ENCODE peak calls at places on chromosomes 16 and 17, in seven cellular contexts. D is hepatocyte, E is AG04450, Z is upper lobe of right lung, G is IMR-90, L is fibroblast of villous mesenchyme, P is thoracic aorta. V is an unnamed sample.

GRCh38 chr16:711548-712320 is 3.2 kb upstream of the METRN start:
- DNase-seq in D (peak), E (no peak), Z (peak), G (peak), L (peak), P (no peak), V (peak)

GRCh38 chr17:64406321-64407200 is 15.9 kb upstream of the PECAM1 start:
- DNase-seq in D (no peak), E (no peak), Z (peak), G (no peak), L (no peak), P (no peak), V (peak)

GRCh38 chr16:89573826-89574680 is 1.5 kb upstream of the CPNE7 start:
- DNase-seq in D (no peak), E (no peak), Z (no peak), G (no peak), L (no peak), P (no peak), V (no peak)

GRCh38 chr17:31489295-31490018 is 98.0 kb downstream of the RAB11FIP4 start:
- DNase-seq in D (peak), E (no peak), Z (peak), G (no peak), L (no peak), P (no peak), V (no peak)

GRCh38 chr17:38451030-38451839 is 23.0 kb downstream of the ARHGAP23 start:
- DNase-seq in D (peak), E (no peak), Z (no peak), G (peak), L (peak), P (no peak), V (no peak)

GRCh38 chr17:35536664-35537160 is 766 bp downstream of the SLFN12L start:
- DNase-seq in D (no peak), E (no peak), Z (no peak), G (no peak), L (no peak), P (no peak), V (no peak)

GRCh38 chr17:75691371-75692290 is 24.5 kb downstream of the SAP30BP start:
- DNase-seq in D (no peak), E (no peak), Z (no peak), G (peak), L (no peak), P (no peak), V (peak)

GRCh38 chr17:1060991-1061390 is 64.1 kb downstream of the TIMM22 start:
- DNase-seq in D (peak), E (peak), Z (peak), G (peak), L (peak), P (peak), V (peak)

GRCh38 chr17:50558581-50558954 is 1.9 kb upstream of the CACNA1G start:
- DNase-seq in D (no peak), E (no peak), Z (no peak), G (no peak), L (no peak), P (no peak), V (no peak)

GRCh38 chr17:68792873-68793272 is 162.3 kb downstream of the ABCA8 start:
- DNase-seq in D (no peak), E (no peak), Z (no peak), G (no peak), L (no peak), P (no peak), V (no peak)

GRCh38 chr17:4301066-4301465 is 37.3 kb upstream of the ANKFY1 start:
- DNase-seq in D (no peak), E (no peak), Z (no peak), G (no peak), L (no peak), P (no peak), V (no peak)

GRCh38 chr17:54372071-54372720 is 528.5 kb upstream of the TOM1L1 start:
- DNase-seq in D (no peak), E (no peak), Z (no peak), G (no peak), L (no peak), P (no peak), V (no peak)

GRCh38 chr17:83042522-83043158 is 36.8 kb upstream of the METRNL start:
- DNase-seq in D (no peak), E (no peak), Z (no peak), G (no peak), L (no peak), P (no peak), V (no peak)

GRCh38 chr17:78351449-78352006 is 8.3 kb downstream of the SOCS3 start:
- DNase-seq in D (peak), E (peak), Z (peak), G (peak), L (peak), P (peak), V (peak)

GRCh38 chr16:54286330-54287017 is at the start of gene IRX3:
- DNase-seq in D (peak), E (no peak), Z (peak), G (peak), L (peak), P (no peak), V (peak)

GRCh38 chr16:3164121-3164991 is 23.6 kb upstream of the OR1F1 start:
- DNase-seq in D (no peak), E (no peak), Z (no peak), G (no peak), L (no peak), P (no peak), V (no peak)

GRCh38 chr17:71402661-71403141 is 718.1 kb upstream of the SOX9 start:
- DNase-seq in D (peak), E (no peak), Z (no peak), G (no peak), L (no peak), P (no peak), V (peak)

GRCh38 chr16:88773812-88774291 is 11.2 kb downstream of the PIEZO1 start:
- DNase-seq in D (peak), E (no peak), Z (peak), G (peak), L (peak), P (no peak), V (peak)

GRCh38 chr16:20901441-20902112 is 1.0 kb downstream of the LYRM1 start:
- DNase-seq in D (peak), E (no peak), Z (peak), G (peak), L (peak), P (no peak), V (peak)

GRCh38 chr17:63598284-63598683 is 2.4 kb upstream of the TACO1 start:
- DNase-seq in D (no peak), E (no peak), Z (no peak), G (no peak), L (no peak), P (no peak), V (no peak)

GRCh38 chr16:8869212-8869987 is 594 bp upstream of the CARHSP1 start:
- DNase-seq in D (peak), E (no peak), Z (no peak), G (no peak), L (no peak), P (no peak), V (no peak)

GRCh38 chr17:17751489-17751995 is 70.3 kb downstream of the RAI1 start:
- DNase-seq in D (no peak), E (no peak), Z (no peak), G (no peak), L (no peak), P (no peak), V (no peak)
- H3K4me3 ChIP-seq in D (no peak), E (peak), Z (peak), G (no peak), L (peak), P (peak), V (peak)

GRCh38 chr17:42016952-42017865 is at the start of gene DNAJC7:
- DNase-seq in D (peak), E (peak), Z (peak), G (peak), L (peak), P (peak), V (peak)
- TF ChIP-seq CTCF in D (no peak), E (peak), Z (no peak), G (no peak), L (no peak), P (no peak), V (no peak)

GRCh38 chr17:49359990-49360795 is 1.9 kb downstream of the ZNF652 start:
- DNase-seq in D (no peak), E (no peak), Z (no peak), G (no peak), L (peak), P (no peak), V (peak)
- H3K4me3 ChIP-seq in D (peak), E (peak), Z (peak), G (peak), L (peak), P (peak), V (peak)

DNA sequence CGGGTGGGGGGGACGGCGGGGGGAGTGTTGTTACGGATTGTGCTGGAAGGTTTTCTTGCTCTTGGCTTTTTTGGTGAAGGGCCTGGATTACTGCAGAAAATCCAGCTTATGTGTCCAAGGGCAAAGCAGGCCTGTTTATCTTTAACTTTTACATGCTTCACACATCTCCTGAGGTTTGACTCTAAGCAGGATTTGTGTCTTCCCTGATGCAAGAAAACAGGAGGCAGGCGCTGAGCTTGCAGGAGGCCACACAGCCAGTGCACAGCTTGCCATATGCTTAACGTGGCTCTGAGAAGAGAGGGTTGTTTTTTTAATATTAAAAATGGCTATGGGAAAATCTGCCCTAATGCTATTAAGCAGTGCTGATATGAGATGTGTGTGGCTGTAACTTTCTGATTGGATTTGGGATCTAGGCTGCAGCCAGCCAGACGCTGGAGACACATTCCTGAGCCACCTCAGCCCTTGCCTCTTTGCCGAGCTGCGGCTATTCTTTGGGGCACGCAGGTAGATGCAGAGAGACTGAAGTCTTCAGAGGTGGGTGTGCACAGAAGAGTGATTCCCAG is 20.4 kb upstream of the RPTOR start:
- DNase-seq in D (peak), E (no peak), Z (no peak), G (no peak), L (peak), P (no peak), V (no peak)
- TF ChIP-seq CTCF in D (no peak), E (no peak), Z (no peak), G (no peak), L (no peak), P (no peak), V (no peak)

DNA sequence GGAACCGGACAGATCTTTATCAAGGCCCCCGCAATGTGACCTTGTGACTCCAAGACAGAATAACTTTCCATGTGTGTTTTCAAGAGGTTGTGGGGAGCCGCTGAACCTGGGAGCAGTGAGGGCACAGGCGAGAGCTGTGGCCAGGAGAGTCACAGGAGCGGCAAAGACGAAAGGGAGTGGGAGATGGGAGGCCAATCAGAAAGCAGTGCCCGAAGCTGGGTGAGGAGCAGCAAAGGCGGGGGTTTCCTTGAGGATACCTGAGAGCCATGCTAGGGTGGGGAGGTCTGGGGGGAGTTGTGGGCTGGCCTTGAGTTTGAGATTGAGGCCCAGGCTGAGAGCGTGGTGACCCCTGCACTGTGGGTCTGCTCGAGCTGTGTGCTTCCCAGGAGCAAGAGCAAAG is 23.1 kb upstream of the NPTX1 start:
- DNase-seq in D (no peak), E (no peak), Z (no peak), G (no peak), L (no peak), P (no peak), V (no peak)
- H3K4me3 ChIP-seq in D (no peak), E (no peak), Z (no peak), G (no peak), L (no peak), P (no peak), V (no peak)

GRCh38 chr16:86231996-86232350 is 278.4 kb upstream of the FOXF1 start:
- DNase-seq in D (no peak), E (no peak), Z (no peak), G (no peak), L (no peak), P (no peak), V (no peak)
- TF ChIP-seq CTCF in D (no peak), E (no peak), Z (no peak), G (no peak), L (no peak), P (no peak), V (no peak)

GRCh38 chr16:84730406-84731106 is 30.8 kb downstream of the USP10 start:
- DNase-seq in D (peak), E (peak), Z (peak), G (peak), L (peak), P (no peak), V (peak)
- H3K4me3 ChIP-seq in D (no peak), E (peak), Z (peak), G (no peak), L (peak), P (peak), V (peak)

DNA sequence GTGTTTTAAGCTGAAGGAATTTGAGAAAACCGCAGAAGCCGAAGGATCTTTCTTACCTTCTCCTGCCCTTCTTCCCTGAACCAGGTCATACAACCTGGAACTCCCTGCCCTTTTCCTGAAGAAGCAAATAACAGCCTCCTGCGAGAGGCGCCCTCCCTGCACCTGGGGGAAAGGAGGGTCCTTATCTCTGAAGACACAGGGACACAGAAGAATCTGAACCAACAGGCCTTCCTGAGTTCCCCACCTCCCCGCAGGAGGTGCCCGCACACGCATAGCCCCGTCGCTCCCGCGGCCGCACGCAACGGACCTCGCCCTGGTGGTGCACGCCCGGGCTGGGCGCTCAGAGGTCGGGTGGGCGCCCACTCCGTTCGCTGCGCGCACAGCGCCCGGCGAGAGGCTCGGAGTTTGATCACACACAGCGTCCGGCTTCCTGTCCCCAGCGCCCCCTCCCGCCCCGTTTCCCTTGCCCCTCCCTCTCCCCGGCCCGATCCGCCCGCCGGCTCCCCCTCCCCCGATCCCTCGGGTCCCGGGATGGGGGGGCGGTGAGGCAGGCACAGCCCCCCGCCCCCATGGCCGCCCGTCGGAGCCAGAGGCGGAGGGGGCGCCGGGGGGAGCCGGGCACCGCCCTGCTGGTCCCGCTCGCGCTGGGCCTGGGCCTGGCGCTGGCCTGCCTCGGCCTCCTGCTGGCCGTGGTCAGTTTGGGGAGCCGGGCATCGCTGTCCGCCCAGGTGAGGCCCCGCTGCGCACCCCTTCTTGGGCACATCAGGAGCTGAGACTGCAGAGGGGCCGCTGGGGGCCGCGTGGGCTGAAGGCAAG is at the start of gene TNFSF12:
- DNase-seq in D (peak), E (no peak), Z (peak), G (peak), L (peak), P (no peak), V (no peak)
- TF ChIP-seq CTCF in D (no peak), E (no peak), Z (peak), G (peak), L (peak), P (peak), V (no peak)

GRCh38 chr16:30185683-30186421 is 2.5 kb downstream of the CORO1A start:
- DNase-seq in D (no peak), E (no peak), Z (peak), G (no peak), L (no peak), P (no peak), V (no peak)
- H3K4me3 ChIP-seq in D (no peak), E (no peak), Z (peak), G (no peak), L (no peak), P (peak), V (no peak)

GRCh38 chr16:68972720-68973119 is 129.4 kb downstream of the TANGO6 start:
- DNase-seq in D (peak), E (peak), Z (no peak), G (peak), L (peak), P (no peak), V (peak)
- TF ChIP-seq CTCF in D (no peak), E (peak), Z (peak), G (peak), L (peak), P (no peak), V (peak)